ENCODE peak calls at places on chromosomes 5 and 9, in four cellular contexts. J is neuronal stem cell, P is mesendoderm, B is mesenchymal stem cell. S is an unnamed sample.

GRCh38 chr5:99911971-99912370 is 623.2 kb upstream of the FAM174A start:
- DNase-seq in J (no peak), P (peak; percentile 27), B (no peak), S (no peak)

GRCh38 chr9:19643875-19644274 is 145.0 kb downstream of the SLC24A2 start:
- DNase-seq in J (no peak), P (no peak), B (no peak), S (no peak)

GRCh38 chr5:1548702-1549523 is 25.2 kb upstream of the LPCAT1 start:
- DNase-seq in J (no peak), P (no peak), B (no peak), S (no peak)

GRCh38 chr5:94691947-94692346 is 73.5 kb downstream of the SLF1 start:
- DNase-seq in J (no peak), P (no peak), B (peak; percentile 82), S (peak; percentile 66)

GRCh38 chr9:109918359-109919163 is 138.6 kb downstream of the PALM2AKAP2 start:
- DNase-seq in J (no peak), P (no peak), B (peak; percentile 54), S (no peak)

GRCh38 chr5:67095346-67095871 is 101.2 kb downstream of the CD180 start:
- DNase-seq in J (no peak), P (peak; percentile 38), B (peak; percentile 88), S (peak; percentile 33)

GRCh38 chr5:44536650-44537260 is 147.5 kb upstream of the FGF10 start:
- DNase-seq in J (peak; percentile 12), P (peak; percentile 62), B (peak; percentile 33), S (peak; percentile 17)

GRCh38 chr9:17721954-17722353 is 143.1 kb downstream of the SH3GL2 start:
- DNase-seq in J (no peak), P (no peak), B (no peak), S (no peak)

GRCh38 chr5:90408571-90409317 is 812 bp downstream of the CETN3 start:
- DNase-seq in J (peak; percentile 12), P (no peak), B (no peak), S (no peak)

GRCh38 chr5:103894882-103895281 is 332.3 kb upstream of the NUDT12 start:
- DNase-seq in J (peak; percentile 15), P (peak; percentile 42), B (no peak), S (no peak)

GRCh38 chr5:176906796-176907195 is 7.7 kb upstream of the HK3 start:
- DNase-seq in J (no peak), P (no peak), B (no peak), S (no peak)

GRCh38 chr5:116343961-116344360 is 230.7 kb downstream of the SEMA6A start:
- DNase-seq in J (no peak), P (peak; percentile 87), B (no peak), S (no peak)

GRCh38 chr5:89351232-89351631 is 468.2 kb upstream of the MEF2C start:
- DNase-seq in J (no peak), P (no peak), B (peak; percentile 90), S (peak; percentile 88)

GRCh38 chr5:63131618-63132285 is 553.1 kb downstream of the LRRC70 start:
- DNase-seq in J (no peak), P (peak; percentile 48), B (peak; percentile 36), S (peak; percentile 48)

GRCh38 chr9:125240649-125240999 is 519 bp downstream of the HSPA5 start:
- DNase-seq in J (peak; percentile 23), P (peak; percentile 49), B (no peak), S (no peak)

GRCh38 chr9:23590601-23591000 is 235.4 kb downstream of the ELAVL2 start:
- DNase-seq in J (no peak), P (peak; percentile 23), B (peak; percentile 52), S (no peak)

GRCh38 chr5:59322058-59322457 is 571.5 kb downstream of the PDE4D start:
- DNase-seq in J (no peak), P (no peak), B (no peak), S (no peak)

GRCh38 chr9:129617167-129617566 is 3.7 kb downstream of the C9orf50 start:
- DNase-seq in J (no peak), P (peak; percentile 89), B (peak; percentile 85), S (peak; percentile 86)

GRCh38 chr5:178361657-178362445 is 129.2 kb upstream of the PHYKPL start:
- DNase-seq in J (no peak), P (no peak), B (peak; percentile 43), S (no peak)

GRCh38 chr9:38362912-38363588 is 29.5 kb upstream of the ALDH1B1 start:
- DNase-seq in J (peak; percentile 52), P (peak; percentile 63), B (peak; percentile 74), S (peak; percentile 85)

GRCh38 chr9:132826576-132827365 is 51.3 kb downstream of the AK8 start:
- DNase-seq in J (no peak), P (no peak), B (no peak), S (no peak)

GRCh38 chr5:150168864-150169263 is 2.3 kb downstream of the CDX1 start:
- DNase-seq in J (no peak), P (no peak), B (no peak), S (no peak)

GRCh38 chr5:135141303-135142268 is 107.6 kb upstream of the PITX1 start:
- DNase-seq in J (no peak), P (no peak), B (peak; percentile 28), S (peak; percentile 33)

GRCh38 chr9:4050686-4051315 is 249.1 kb downstream of the GLIS3 start:
- DNase-seq in J (peak; percentile 61), P (peak; percentile 51), B (no peak), S (no peak)

GRCh38 chr5:116848974-116849586 is 274.5 kb upstream of the SEMA6A start:
- DNase-seq in J (no peak), P (no peak), B (no peak), S (no peak)

GRCh38 chr5:98334946-98335345 is 438.5 kb upstream of the RGMB start:
- DNase-seq in J (no peak), P (no peak), B (no peak), S (no peak)

GRCh38 chr9:120713257-120714087 is 798 bp downstream of the MEGF9 start:
- DNase-seq in J (no peak), P (no peak), B (no peak), S (no peak)

GRCh38 chr5:137613554-137614265 is 114.6 kb upstream of the SPOCK1 start:
- DNase-seq in J (no peak), P (no peak), B (no peak), S (peak; percentile 23)

GRCh38 chr5:80754900-80755299 is 100.1 kb upstream of the DHFR start:
- DNase-seq in J (peak; percentile 71), P (no peak), B (peak; percentile 11), S (peak; percentile 3)

GRCh38 chr5:171622010-171622409 is 163.6 kb upstream of the SMIM23 start:
- DNase-seq in J (no peak), P (no peak), B (no peak), S (no peak)

GRCh38 chr5:947626-948471 is 55.2 kb downstream of the TRIP13 start:
- DNase-seq in J (no peak), P (no peak), B (no peak), S (no peak)

GRCh38 chr5:123422433-123423277 is 548 bp downstream of the CEP120 start:
- DNase-seq in J (peak; percentile 17), P (peak; percentile 48), B (peak; percentile 46), S (peak; percentile 40)

GRCh38 chr5:80193421-80193820 is 62.4 kb downstream of the SERINC5 start:
- DNase-seq in J (no peak), P (no peak), B (no peak), S (no peak)

GRCh38 chr9:128001411-128002298 is 20.9 kb upstream of the EEIG1 start:
- DNase-seq in J (no peak), P (peak; percentile 95), B (peak; percentile 90), S (peak; percentile 89)

GRCh38 chr9:135478858-135479468 is 619 bp upstream of the PPP1R26 start:
- DNase-seq in J (peak; percentile 30), P (peak; percentile 45), B (peak; percentile 45), S (no peak)

GRCh38 chr9:12882430-12882829 is 107.6 kb downstream of the LURAP1L start:
- DNase-seq in J (no peak), P (no peak), B (peak; percentile 39), S (peak; percentile 72)

GRCh38 chr9:125516381-125516960 is 190.5 kb downstream of the MAPKAP1 start:
- DNase-seq in J (no peak), P (peak; percentile 93), B (no peak), S (no peak)

GRCh38 chr5:173641171-173641570 is 24.7 kb upstream of the BOD1 start:
- DNase-seq in J (no peak), P (no peak), B (no peak), S (no peak)
- H3K23ac ChIP-seq in J (no peak overlapping the region), P (no peak overlapping the region), B (no peak overlapping the region), S (no peak overlapping the region)

GRCh38 chr5:102627311-102627710 is 127.8 kb upstream of the PAM start:
- DNase-seq in J (no peak), P (no peak), B (peak; percentile 60), S (peak; percentile 27)

GRCh38 chr5:102628449-102629175 is 126.5 kb upstream of the PAM start:
- DNase-seq in J (no peak), P (no peak), B (peak; percentile 68), S (peak; percentile 7)

GRCh38 chr5:102625940-102626339 is 127.1 kb upstream of the SLCO6A1 start:
- DNase-seq in J (no peak), P (no peak), B (no peak), S (no peak)

GRCh38 chr5:102625446-102625845 is 126.6 kb upstream of the SLCO6A1 start:
- DNase-seq in J (no peak), P (no peak), B (no peak), S (no peak)

GRCh38 chr5:102629827-102630605 is 125.1 kb upstream of the PAM start:
- DNase-seq in J (no peak), P (no peak), B (no peak), S (no peak)
- H3K23ac ChIP-seq in J (no peak overlapping the region), P (no peak overlapping the region), B (no peak overlapping the region), S (no peak overlapping the region)

GRCh38 chr5:112878760-112879159 is 17.7 kb downstream of the SRP19 start:
- DNase-seq in J (no peak), P (peak; percentile 56), B (peak; percentile 27), S (peak; percentile 46)
- H3K23ac ChIP-seq in J (no peak overlapping the region), P (no peak overlapping the region), B (no peak overlapping the region), S (no peak overlapping the region)

DNA sequence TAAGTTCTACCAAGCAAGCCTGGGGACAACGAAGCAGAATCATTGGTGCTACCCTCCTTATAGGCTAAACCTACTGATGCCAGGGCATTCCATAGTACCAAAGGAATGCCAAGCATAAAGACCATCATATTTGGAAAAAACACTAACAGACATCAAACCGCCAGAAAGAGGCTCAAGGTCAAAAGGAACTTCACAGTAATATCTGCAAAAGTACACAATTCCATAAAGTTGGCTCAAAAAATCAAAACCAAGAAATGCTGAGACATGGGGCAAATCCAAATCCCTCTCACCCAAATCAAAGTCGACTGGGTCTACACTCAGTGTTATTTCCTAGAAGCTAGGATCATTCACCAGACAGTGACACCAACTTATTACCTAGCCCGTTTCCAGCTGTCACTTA is 3.4 kb downstream of the VCP start:
- DNase-seq in J (no peak), P (no peak), B (no peak), S (no peak)
- H3K23ac ChIP-seq in J (no peak overlapping the region), P (no peak overlapping the region), B (no peak overlapping the region), S (no peak overlapping the region)

S was measured in IMR-90.